ENCODE peak calls at places on chromosomes 1 and 21, in seven cellular contexts. One of them, this sample, is unnamed.
A peak's percentile ranks its signal among the peaks of the same experiment; 100 is the strongest.

GRCh38 chr1:241323510-241323909 is 33.5 kb downstream of the RGS7 start:
- DNase-seq in CD4-positive, alpha-beta T cell: no peak
- DNase-seq in naive thymus-derived CD8-positive, alpha-beta T cell: no peak
- DNase-seq in heart left ventricle: no peak
- DNase-seq in iPS DF 19.7: peak; percentile 38
- DNase-seq in midbrain: no peak
- DNase-seq in T-helper 2 cell: no peak
- DNase-seq in this sample: peak; percentile 78

GRCh38 chr1:233138794-233139544 is 156.6 kb downstream of the PCNX2 start:
- DNase-seq in iPS DF 19.7: no peak
- DNase-seq in midbrain: no peak
- DNase-seq in naive thymus-derived CD8-positive, alpha-beta T cell: no peak
- DNase-seq in CD4-positive, alpha-beta T cell: no peak
- DNase-seq in T-helper 2 cell: no peak
- DNase-seq in heart left ventricle: no peak
- DNase-seq in this sample: no peak

GRCh38 chr1:150889650-150890416 is 2.9 kb downstream of the CTXND2 start:
- DNase-seq in naive thymus-derived CD8-positive, alpha-beta T cell: no peak
- DNase-seq in midbrain: no peak
- DNase-seq in iPS DF 19.7: no peak
- DNase-seq in heart left ventricle: no peak
- DNase-seq in CD4-positive, alpha-beta T cell: no peak
- DNase-seq in T-helper 2 cell: no peak
- DNase-seq in this sample: no peak

GRCh38 chr1:184843732-184844495 is 89.3 kb upstream of the EDEM3 start:
- DNase-seq in naive thymus-derived CD8-positive, alpha-beta T cell: no peak
- DNase-seq in iPS DF 19.7: no peak
- DNase-seq in T-helper 2 cell: peak; percentile 60
- DNase-seq in midbrain: no peak
- DNase-seq in CD4-positive, alpha-beta T cell: peak; percentile 56
- DNase-seq in heart left ventricle: no peak
- DNase-seq in this sample: no peak

GRCh38 chr21:37758997-37759396 is 157.3 kb downstream of the KCNJ6 start:
- DNase-seq in naive thymus-derived CD8-positive, alpha-beta T cell: no peak
- DNase-seq in CD4-positive, alpha-beta T cell: no peak
- DNase-seq in midbrain: no peak
- DNase-seq in T-helper 2 cell: no peak
- DNase-seq in iPS DF 19.7: peak; percentile 15
- DNase-seq in heart left ventricle: peak; percentile 34
- DNase-seq in this sample: peak; percentile 54

GRCh38 chr1:26696645-26697440 is 1.0 kb downstream of the ARID1A start:
- DNase-seq in heart left ventricle: peak; percentile 40
- DNase-seq in midbrain: peak; percentile 24
- DNase-seq in T-helper 2 cell: peak; percentile 71
- DNase-seq in CD4-positive, alpha-beta T cell: peak; percentile 75
- DNase-seq in iPS DF 19.7: no peak
- DNase-seq in naive thymus-derived CD8-positive, alpha-beta T cell: peak; percentile 89
- DNase-seq in this sample: peak; percentile 15

GRCh38 chr21:35203093-35204021 is 154.3 kb upstream of the RUNX1 start:
- DNase-seq in midbrain: no peak
- DNase-seq in iPS DF 19.7: no peak
- DNase-seq in T-helper 2 cell: no peak
- DNase-seq in heart left ventricle: no peak
- DNase-seq in naive thymus-derived CD8-positive, alpha-beta T cell: no peak
- DNase-seq in CD4-positive, alpha-beta T cell: no peak
- DNase-seq in this sample: peak; percentile 54

GRCh38 chr21:43733529-43734071 is 14.7 kb downstream of the PDXK start:
- DNase-seq in iPS DF 19.7: no peak
- DNase-seq in T-helper 2 cell: no peak
- DNase-seq in heart left ventricle: no peak
- DNase-seq in CD4-positive, alpha-beta T cell: no peak
- DNase-seq in midbrain: no peak
- DNase-seq in naive thymus-derived CD8-positive, alpha-beta T cell: no peak
- DNase-seq in this sample: peak; percentile 44

GRCh38 chr1:67355745-67356424 is 48.2 kb downstream of the IL12RB2 start:
- DNase-seq in heart left ventricle: no peak
- DNase-seq in CD4-positive, alpha-beta T cell: no peak
- DNase-seq in iPS DF 19.7: no peak
- DNase-seq in T-helper 2 cell: no peak
- DNase-seq in midbrain: no peak
- DNase-seq in naive thymus-derived CD8-positive, alpha-beta T cell: no peak
- DNase-seq in this sample: peak; percentile 71

GRCh38 chr1:53734650-53735211 is 4.2 kb downstream of the GLIS1 start:
- DNase-seq in naive thymus-derived CD8-positive, alpha-beta T cell: no peak
- DNase-seq in iPS DF 19.7: no peak
- DNase-seq in CD4-positive, alpha-beta T cell: no peak
- DNase-seq in midbrain: no peak
- DNase-seq in heart left ventricle: no peak
- DNase-seq in T-helper 2 cell: no peak
- DNase-seq in this sample: peak; percentile 47

GRCh38 chr21:29182674-29183073 is 52.2 kb downstream of the MAP3K7CL start:
- DNase-seq in naive thymus-derived CD8-positive, alpha-beta T cell: no peak
- DNase-seq in CD4-positive, alpha-beta T cell: no peak
- DNase-seq in midbrain: no peak
- DNase-seq in heart left ventricle: no peak
- DNase-seq in T-helper 2 cell: no peak
- DNase-seq in iPS DF 19.7: no peak
- DNase-seq in this sample: no peak

GRCh38 chr1:116711061-116711582 is 43.1 kb upstream of the CD2 start:
- DNase-seq in CD4-positive, alpha-beta T cell: no peak
- DNase-seq in midbrain: no peak
- DNase-seq in iPS DF 19.7: peak; percentile 28
- DNase-seq in T-helper 2 cell: no peak
- DNase-seq in naive thymus-derived CD8-positive, alpha-beta T cell: no peak
- DNase-seq in heart left ventricle: no peak
- DNase-seq in this sample: no peak

GRCh38 chr1:111234866-111235265 is 7.4 kb downstream of the CHI3L2 start:
- DNase-seq in heart left ventricle: no peak
- DNase-seq in midbrain: no peak
- DNase-seq in naive thymus-derived CD8-positive, alpha-beta T cell: no peak
- DNase-seq in iPS DF 19.7: no peak
- DNase-seq in T-helper 2 cell: no peak
- DNase-seq in CD4-positive, alpha-beta T cell: no peak
- DNase-seq in this sample: peak; percentile 51

GRCh38 chr1:8986814-8987190 is 39.4 kb downstream of the SLC2A7 start:
- DNase-seq in T-helper 2 cell: no peak
- DNase-seq in heart left ventricle: no peak
- DNase-seq in naive thymus-derived CD8-positive, alpha-beta T cell: peak; percentile 71
- DNase-seq in CD4-positive, alpha-beta T cell: no peak
- DNase-seq in iPS DF 19.7: no peak
- DNase-seq in midbrain: no peak
- DNase-seq in this sample: no peak

This sample was measured in MCF 10A.